ENCODE peak calls at places on chromosomes 5 and 9, in four cellular contexts. I is ovary, Z is A549, W is tibial nerve. L is an unnamed sample.
A peak's percentile ranks its signal among the peaks of the same experiment; 100 is the strongest.

GRCh38 chr5:11524188-11524587 is 380.1 kb downstream of the CTNND2 start:
- DNase-seq in I (no peak), W (no peak), Z (no peak), L (no peak)

GRCh38 chr9:14323083-14323968 is 9.4 kb upstream of the NFIB start:
- DNase-seq in Z (no peak), W (no peak), I (no peak), L (no peak)

GRCh38 chr5:173693670-173694069 is 77.2 kb upstream of the BOD1 start:
- DNase-seq in Z (no peak), W (no peak), I (no peak), L (no peak)

GRCh38 chr5:121053055-121053985 is 589.2 kb downstream of the PRR16 start:
- DNase-seq in W (no peak), I (no peak), Z (no peak), L (no peak)

GRCh38 chr5:158096835-158097234 is 237.9 kb upstream of the CLINT1 start:
- DNase-seq in Z (no peak), W (no peak), I (no peak), L (no peak)

GRCh38 chr9:97763884-97764283 is 66.7 kb upstream of the XPA start:
- DNase-seq in I (no peak), W (no peak), Z (no peak), L (no peak)

GRCh38 chr9:93677641-93678136 is 101.3 kb downstream of the PHF2 start:
- DNase-seq in I (peak; percentile 3), Z (no peak), W (no peak), L (no peak)

GRCh38 chr5:88236866-88237642 is 31.6 kb downstream of the TMEM161B start:
- DNase-seq in Z (no peak), W (no peak), I (no peak), L (no peak)

GRCh38 chr9:89405832-89406231 is 87.5 kb downstream of the SECISBP2 start:
- DNase-seq in I (no peak), Z (no peak), W (no peak), L (no peak)

DNA sequence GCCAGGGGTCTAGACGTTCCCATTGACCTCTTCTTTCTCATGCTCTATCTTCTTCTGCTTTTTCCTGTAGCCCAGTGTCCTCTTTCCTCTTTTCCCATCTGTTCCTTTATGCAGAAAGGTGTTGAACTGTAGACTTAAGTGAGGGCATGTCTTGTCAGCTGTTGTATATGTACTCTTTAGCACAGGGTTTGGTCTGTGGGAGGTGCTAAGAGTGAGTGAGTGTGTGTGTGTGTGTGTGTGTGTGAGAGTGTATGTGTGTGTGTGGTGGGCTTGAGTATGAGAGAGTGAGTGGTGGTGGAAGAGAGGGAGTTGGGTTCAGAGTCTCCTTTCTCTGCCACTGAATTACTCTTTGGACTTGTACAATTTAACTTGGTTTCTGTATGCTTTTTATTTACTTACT is 10.3 kb upstream of the ROPN1L start:
- DNase-seq in W (no peak), I (no peak), Z (no peak), L (no peak)
- TF ChIP-seq POLR2A in W (no peak), I (no peak), Z (no peak), L (no peak)

GRCh38 chr5:18393546-18393945 is 759.3 kb downstream of the TAF11L14 start:
- DNase-seq in Z (no peak), W (no peak), I (no peak), L (no peak)
- TF ChIP-seq CTCF in Z (no peak), W (no peak), I (no peak), L (no peak)

DNA sequence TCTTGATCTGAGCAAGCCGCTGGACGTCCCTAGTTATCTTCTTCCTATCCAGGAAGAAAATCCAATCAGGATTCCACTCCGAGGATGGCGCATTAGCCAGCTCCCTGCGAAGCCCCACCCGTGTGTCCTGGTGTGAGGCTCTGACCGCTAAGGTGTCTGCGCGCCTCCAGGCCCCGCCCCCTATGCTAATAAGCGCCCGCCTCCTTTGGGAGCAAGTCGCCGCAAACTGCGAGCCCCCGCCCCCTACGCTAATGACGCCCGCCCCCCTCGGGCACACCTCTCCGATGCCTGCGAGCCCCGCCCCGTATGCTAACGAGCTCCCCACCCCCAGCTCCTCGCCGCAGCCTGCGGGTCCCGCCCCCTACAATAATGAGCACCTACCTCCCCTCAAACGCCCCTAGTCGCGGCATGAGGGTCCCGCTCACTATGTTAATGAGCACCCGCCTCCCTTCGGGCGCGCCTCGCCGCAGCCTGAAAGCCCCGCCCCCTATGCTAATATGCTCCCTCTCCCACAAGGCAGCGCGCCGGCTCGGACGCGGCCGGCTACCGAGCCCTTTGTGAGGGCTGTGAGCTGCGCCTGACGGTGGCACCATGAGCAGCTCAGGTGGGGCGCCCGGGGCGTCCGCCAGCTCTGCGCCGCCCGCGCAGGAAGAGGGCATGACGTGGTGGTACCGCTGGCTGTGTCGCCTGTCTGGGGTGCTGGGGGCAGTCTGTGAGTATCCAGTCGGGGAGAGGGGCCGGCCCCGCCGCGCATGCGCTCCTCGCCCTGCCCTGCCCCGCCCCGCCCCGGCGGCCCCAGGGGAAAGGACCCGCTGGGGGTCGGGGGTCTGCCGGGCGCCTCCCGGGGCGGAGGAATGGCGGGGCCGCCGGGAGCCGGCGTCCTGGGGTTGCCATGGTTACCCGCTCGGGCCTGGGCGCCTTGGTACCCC is at the start of gene CACFD1:
- DNase-seq in W (peak; percentile 94), I (peak; percentile 97), Z (peak; percentile 97), L (peak; percentile 97)
- TF ChIP-seq POLR2A in W (no peak), I (peak; percentile 83), Z (peak; percentile 62), L (peak; percentile 84)

GRCh38 chr5:52735139-52735538 is 52.6 kb upstream of the ITGA1 start:
- DNase-seq in W (no peak), Z (no peak), I (no peak), L (no peak)
- TF ChIP-seq CTCF in W (no peak), Z (no peak), I (no peak), L (no peak)

DNA sequence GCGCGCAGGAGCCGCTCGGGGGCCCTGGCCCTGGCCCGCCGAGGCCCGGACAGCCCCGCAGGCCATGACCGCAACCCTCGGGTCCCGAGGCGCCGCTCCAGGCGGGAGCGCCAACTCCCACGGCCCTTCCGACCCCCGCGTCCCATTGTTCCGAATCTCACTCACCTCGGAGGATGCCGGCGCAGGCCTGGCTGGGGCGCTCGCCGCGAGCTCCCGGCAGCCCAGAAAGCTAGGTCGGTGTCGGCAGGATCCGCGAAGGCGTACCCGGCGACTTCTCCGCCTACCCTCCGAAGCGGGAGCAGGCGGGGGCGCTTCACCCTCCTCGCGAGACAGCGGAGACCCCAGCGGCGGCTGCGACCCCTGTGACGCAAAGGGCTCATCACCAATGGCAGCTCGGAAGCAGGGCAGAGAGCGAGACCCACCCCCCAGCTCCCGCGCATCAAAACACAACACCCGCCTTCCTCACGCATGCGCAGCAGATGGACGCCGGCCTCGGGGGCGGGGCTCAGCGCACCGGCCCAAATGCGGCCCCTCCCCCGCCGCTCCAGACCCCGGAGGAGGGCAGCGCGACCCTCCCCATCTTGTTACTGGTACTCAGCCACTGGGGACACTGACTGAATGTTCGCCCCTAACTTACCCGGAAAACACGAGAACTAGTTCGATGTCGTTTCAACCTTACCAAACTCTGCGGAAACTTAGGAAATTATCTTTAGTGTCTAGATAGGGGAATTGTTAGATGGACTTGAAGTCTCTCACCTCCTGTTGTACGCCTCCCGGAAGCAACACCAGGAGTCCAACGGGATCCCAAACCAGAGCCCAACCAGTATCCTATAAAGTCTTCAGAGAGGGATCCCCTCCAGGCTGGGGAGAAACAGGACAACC is 1.3 kb upstream of the SMIM27 start:
- DNase-seq in Z (peak; percentile 97), W (peak; percentile 90), I (peak; percentile 94), L (peak; percentile 92)
- TF ChIP-seq POLR2A in Z (no peak), W (peak; percentile 33), I (peak; percentile 68), L (peak; percentile 69)

GRCh38 chr9:108139900-108140299 is 650.3 kb upstream of the KLF4 start:
- DNase-seq in W (no peak), Z (no peak), I (no peak), L (no peak)

GRCh38 chr9:108142142-108142503 is 652.6 kb upstream of the KLF4 start:
- DNase-seq in I (no peak), W (no peak), Z (no peak), L (no peak)

DNA sequence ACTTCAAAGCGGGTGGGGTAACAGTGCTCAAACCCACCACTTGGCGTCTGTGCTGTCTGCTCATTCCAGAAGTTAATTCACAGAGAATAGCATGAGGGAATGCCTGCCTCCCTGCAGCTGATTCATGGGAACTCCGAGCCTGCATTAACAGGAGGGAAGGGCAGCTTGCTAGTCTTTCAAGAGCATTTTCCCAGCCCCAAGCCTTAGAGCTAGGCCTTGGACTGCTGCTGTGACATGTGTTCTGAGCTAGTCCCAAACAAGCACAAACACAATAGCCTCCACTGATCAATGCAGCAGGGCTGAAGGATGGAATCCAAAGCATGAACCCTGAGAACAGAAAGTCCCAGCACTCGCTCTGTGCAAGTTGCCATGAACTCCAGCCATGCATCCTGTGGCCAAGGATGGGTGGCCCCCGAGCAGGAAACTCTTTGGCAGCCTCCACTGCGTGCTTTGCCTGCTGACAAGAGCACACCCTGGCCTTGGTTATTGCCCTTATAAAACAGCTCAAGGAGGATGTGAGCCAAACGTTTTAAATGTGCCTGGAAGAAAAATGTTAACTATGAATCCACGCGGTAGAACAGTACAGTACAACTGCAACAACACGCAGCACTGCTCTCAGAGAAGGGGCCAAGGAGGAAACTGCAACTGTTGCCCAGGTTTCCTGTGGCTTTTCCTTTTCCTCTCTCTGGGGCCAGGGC is 653.1 kb upstream of the KLF4 start:
- DNase-seq in W (peak; percentile 84), Z (no peak), I (peak; percentile 83), L (peak; percentile 95)
- TF ChIP-seq CTCF in W (peak; percentile 29), Z (no peak), I (no peak), L (peak; percentile 15)

L was measured in prostate gland.